ENCODE peak calls at places on chromosomes 13 and 19, in four cellular contexts. One of them, this sample, is unnamed.
A peak's percentile ranks its signal among the peaks of the same experiment; 100 is the strongest.

GRCh38 chr13:28866932-28867331 is 46.8 kb downstream of the MTUS2 start:
- DNase-seq in right cardiac atrium: no peak
- DNase-seq in ovary: no peak
- DNase-seq in suprapubic skin: no peak
- DNase-seq in this sample: no peak

GRCh38 chr19:32231020-32231419 is 114.4 kb upstream of the ZNF507 start:
- DNase-seq in right cardiac atrium: no peak
- DNase-seq in ovary: no peak
- DNase-seq in suprapubic skin: no peak
- DNase-seq in this sample: no peak

GRCh38 chr19:49746206-49746958 is 16.7 kb downstream of the TSKS start:
- DNase-seq in right cardiac atrium: peak; percentile 77
- DNase-seq in ovary: peak; percentile 68
- DNase-seq in suprapubic skin: peak; percentile 75
- DNase-seq in this sample: peak; percentile 86

GRCh38 chr19:33868821-33869412 is 72.2 kb downstream of the KCTD15 start:
- DNase-seq in right cardiac atrium: peak; percentile 83
- DNase-seq in ovary: peak; percentile 24
- DNase-seq in suprapubic skin: no peak
- DNase-seq in this sample: peak; percentile 23

GRCh38 chr13:102402292-102402691 is 444 bp upstream of the FGF14 start:
- DNase-seq in right cardiac atrium: peak; percentile 71
- DNase-seq in ovary: no peak
- DNase-seq in suprapubic skin: peak; percentile 65
- DNase-seq in this sample: peak; percentile 28

GRCh38 chr13:30908416-30908980 is 2.4 kb downstream of the MEDAG start:
- DNase-seq in right cardiac atrium: peak; percentile 85
- DNase-seq in ovary: peak; percentile 51
- DNase-seq in suprapubic skin: no peak
- DNase-seq in this sample: peak; percentile 89

GRCh38 chr13:110006304-110006703 is 219.9 kb upstream of the IRS2 start:
- DNase-seq in right cardiac atrium: no peak
- DNase-seq in ovary: no peak
- DNase-seq in suprapubic skin: peak; percentile 70
- DNase-seq in this sample: no peak

GRCh38 chr13:75760182-75760981 is 124.3 kb downstream of the LMO7 start:
- DNase-seq in right cardiac atrium: no peak
- DNase-seq in ovary: no peak
- DNase-seq in suprapubic skin: no peak
- DNase-seq in this sample: peak; percentile 27

GRCh38 chr13:53351040-53351439 is 322.4 kb downstream of the OLFM4 start:
- DNase-seq in right cardiac atrium: no peak
- DNase-seq in ovary: no peak
- DNase-seq in suprapubic skin: no peak
- DNase-seq in this sample: no peak

GRCh38 chr13:49812806-49813205 is 20.3 kb upstream of the KPNA3 start:
- DNase-seq in right cardiac atrium: no peak
- DNase-seq in ovary: no peak
- DNase-seq in suprapubic skin: no peak
- DNase-seq in this sample: no peak

GRCh38 chr13:71513414-71514063 is 353.5 kb downstream of the DACH1 start:
- DNase-seq in right cardiac atrium: no peak
- DNase-seq in ovary: no peak
- DNase-seq in suprapubic skin: no peak
- DNase-seq in this sample: no peak

GRCh38 chr13:83815598-83815997 is 66.7 kb downstream of the SLITRK1 start:
- DNase-seq in right cardiac atrium: no peak
- DNase-seq in ovary: no peak
- DNase-seq in suprapubic skin: no peak
- DNase-seq in this sample: no peak

GRCh38 chr13:101417043-101417406 is 717 bp upstream of the NALCN start:
- DNase-seq in right cardiac atrium: no peak
- DNase-seq in ovary: no peak
- DNase-seq in suprapubic skin: no peak
- DNase-seq in this sample: no peak

GRCh38 chr19:51016798-51017683 is 2.5 kb downstream of the KLK10 start:
- DNase-seq in right cardiac atrium: peak; percentile 73
- DNase-seq in ovary: peak; percentile 89
- DNase-seq in suprapubic skin: no peak
- DNase-seq in this sample: peak; percentile 87

GRCh38 chr13:83449666-83450395 is 432.4 kb downstream of the SLITRK1 start:
- DNase-seq in right cardiac atrium: no peak
- DNase-seq in ovary: no peak
- DNase-seq in suprapubic skin: no peak
- DNase-seq in this sample: no peak

GRCh38 chr19:18967358-18968146 is 26.5 kb upstream of the HOMER3 start:
- DNase-seq in right cardiac atrium: peak; percentile 85
- DNase-seq in ovary: peak; percentile 53
- DNase-seq in suprapubic skin: peak; percentile 91
- DNase-seq in this sample: peak; percentile 42

GRCh38 chr13:109206616-109207015 is 577.2 kb downstream of the MYO16 start:
- DNase-seq in right cardiac atrium: no peak
- DNase-seq in ovary: no peak
- DNase-seq in suprapubic skin: no peak
- DNase-seq in this sample: no peak

GRCh38 chr13:19927117-19927734 is 31.3 kb upstream of the ZMYM2 start:
- DNase-seq in right cardiac atrium: no peak
- DNase-seq in ovary: no peak
- DNase-seq in suprapubic skin: no peak
- DNase-seq in this sample: no peak

GRCh38 chr13:48486362-48486761 is 46.5 kb downstream of the RCBTB2 start:
- DNase-seq in right cardiac atrium: no peak
- DNase-seq in ovary: no peak
- DNase-seq in suprapubic skin: no peak
- DNase-seq in this sample: no peak

GRCh38 chr13:24128962-24129361 is 31.6 kb upstream of the SPATA13 start:
- DNase-seq in right cardiac atrium: no peak
- DNase-seq in ovary: no peak
- DNase-seq in suprapubic skin: no peak
- DNase-seq in this sample: no peak

GRCh38 chr13:95624020-95624419 is 20.5 kb downstream of the DZIP1 start:
- DNase-seq in right cardiac atrium: no peak
- DNase-seq in ovary: peak; percentile 38
- DNase-seq in suprapubic skin: no peak
- DNase-seq in this sample: no peak

GRCh38 chr19:47507924-47508553 is 6.8 kb downstream of the NAPA start:
- DNase-seq in right cardiac atrium: peak; percentile 33
- DNase-seq in ovary: no peak
- DNase-seq in suprapubic skin: no peak
- DNase-seq in this sample: no peak
- H3K4me1 ChIP-seq in right cardiac atrium: peaks cover 44% of the 10 kb centered on the region
- H3K4me1 ChIP-seq in ovary: peaks cover 38% of the 10 kb centered on the region
- H3K4me1 ChIP-seq in suprapubic skin: peaks cover 72% of the 10 kb centered on the region
- H3K4me1 ChIP-seq in this sample: peaks cover 65% of the 10 kb centered on the region

GRCh38 chr19:15318241-15318691 is 14.1 kb downstream of the BRD4 start:
- DNase-seq in right cardiac atrium: no peak
- DNase-seq in ovary: no peak
- DNase-seq in suprapubic skin: peak; percentile 43
- DNase-seq in this sample: no peak

GRCh38 chr19:15317392-15318011 is 14.8 kb downstream of the BRD4 start:
- DNase-seq in right cardiac atrium: no peak
- DNase-seq in ovary: no peak
- DNase-seq in suprapubic skin: no peak
- DNase-seq in this sample: no peak

GRCh38 chr19:15313649-15314279 is 18.6 kb downstream of the BRD4 start:
- DNase-seq in right cardiac atrium: no peak
- DNase-seq in ovary: no peak
- DNase-seq in suprapubic skin: peak; percentile 14
- DNase-seq in this sample: no peak

GRCh38 chr19:15316498-15316897 is 15.8 kb downstream of the BRD4 start:
- DNase-seq in right cardiac atrium: no peak
- DNase-seq in ovary: no peak
- DNase-seq in suprapubic skin: peak; percentile 18
- DNase-seq in this sample: no peak

DNA sequence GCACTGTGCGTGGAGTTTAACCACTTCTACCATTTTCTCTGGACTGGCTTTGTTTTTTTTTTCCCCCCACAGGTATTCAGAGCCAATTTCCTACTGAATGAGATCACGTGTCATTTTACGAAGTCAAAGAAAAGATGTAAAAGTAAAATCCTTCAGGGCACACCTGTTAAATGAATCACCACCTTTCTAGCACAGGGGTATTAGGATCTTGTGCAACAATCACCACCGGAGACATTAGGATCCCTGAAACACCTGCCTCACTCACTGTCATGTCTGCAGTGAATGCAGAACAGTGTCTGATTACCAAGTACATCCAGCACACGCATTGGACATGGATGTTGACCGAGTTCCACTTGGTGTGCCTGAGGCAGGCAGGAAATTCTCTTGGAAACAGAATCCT is 17.2 kb downstream of the BRD4 start:
- DNase-seq in right cardiac atrium: peak; percentile 5
- DNase-seq in ovary: no peak
- DNase-seq in suprapubic skin: no peak
- DNase-seq in this sample: no peak
- H3K4me1 ChIP-seq in right cardiac atrium: peaks cover 29% of the 10 kb centered on the region
- H3K4me1 ChIP-seq in ovary: peaks cover 31% of the 10 kb centered on the region
- H3K4me1 ChIP-seq in suprapubic skin: peaks cover 95% of the 10 kb centered on the region
- H3K4me1 ChIP-seq in this sample: peaks cover 59% of the 10 kb centered on the region

DNA sequence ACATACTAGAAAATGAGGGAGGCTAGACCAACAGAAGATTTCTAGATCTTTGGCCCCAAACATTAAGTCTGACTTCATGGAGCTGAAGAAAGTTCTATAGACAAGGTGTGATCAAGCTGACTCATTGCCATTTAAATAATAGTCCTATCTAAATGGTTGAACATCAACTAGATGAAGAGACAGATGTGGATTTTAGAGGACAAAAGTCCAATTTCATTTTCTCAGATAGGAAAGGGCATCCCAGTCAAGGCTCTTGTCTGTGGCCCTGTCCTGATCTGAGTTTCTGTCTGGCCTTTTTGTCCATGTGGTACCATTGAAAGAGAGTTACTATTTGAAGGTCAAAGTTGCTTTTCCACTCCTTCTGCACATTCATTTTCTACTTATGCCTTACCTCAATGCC is 74.6 kb downstream of the MBNL2 start:
- DNase-seq in right cardiac atrium: no peak
- DNase-seq in ovary: no peak
- DNase-seq in suprapubic skin: no peak
- DNase-seq in this sample: no peak
- H3K4me1 ChIP-seq in right cardiac atrium: peaks cover 10% of the 10 kb centered on the region
- H3K4me1 ChIP-seq in ovary: peaks cover 15% of the 10 kb centered on the region
- H3K4me1 ChIP-seq in suprapubic skin: peaks cover 37% of the 10 kb centered on the region
- H3K4me1 ChIP-seq in this sample: peaks cover 4% of the 10 kb centered on the region

DNA sequence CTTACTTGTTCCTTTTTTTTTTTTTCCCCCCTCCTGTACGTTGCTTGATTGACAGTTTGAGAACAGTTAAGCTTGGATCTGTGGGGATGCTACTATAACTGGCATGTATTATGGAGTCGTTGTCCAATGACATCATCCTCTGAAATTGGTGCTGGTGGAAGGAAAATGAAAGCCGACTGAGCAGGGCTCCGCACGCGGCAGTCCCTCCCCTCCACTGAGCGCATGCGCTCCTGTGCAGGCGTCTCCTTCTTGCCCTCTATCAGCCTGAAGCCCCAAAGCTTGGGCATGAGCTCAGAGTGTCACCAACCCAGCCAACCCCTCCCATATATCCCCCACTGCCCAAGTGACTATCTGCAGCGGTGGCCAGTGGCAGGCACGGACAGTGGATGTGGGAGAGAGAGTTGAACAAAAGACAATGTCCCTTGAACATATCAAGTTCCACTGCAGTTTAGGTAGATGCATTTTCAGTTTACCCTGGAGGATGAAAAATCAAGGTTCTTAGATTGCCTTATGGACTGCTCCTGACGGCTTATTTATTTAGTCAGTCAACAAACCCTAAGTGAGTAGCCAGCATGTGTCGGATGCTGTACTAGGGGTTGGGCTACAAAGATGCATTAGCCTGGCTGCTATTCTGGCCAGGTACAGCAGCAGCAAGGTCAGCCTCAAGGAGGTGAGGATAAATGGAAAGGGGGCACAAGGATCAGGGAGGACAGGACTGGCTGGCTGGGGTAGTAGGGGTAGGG is 20.8 kb downstream of the MBNL2 start:
- DNase-seq in right cardiac atrium: peak; percentile 68
- DNase-seq in ovary: no peak
- DNase-seq in suprapubic skin: no peak
- DNase-seq in this sample: no peak
- H3K4me1 ChIP-seq in right cardiac atrium: peaks cover 28% of the 10 kb centered on the region
- H3K4me1 ChIP-seq in ovary: peaks cover 18% of the 10 kb centered on the region
- H3K4me1 ChIP-seq in suprapubic skin: peaks cover 81% of the 10 kb centered on the region
- H3K4me1 ChIP-seq in this sample: peaks cover 80% of the 10 kb centered on the region